ENCODE peak calls at places on chromosomes 7 and 10, in five cellular contexts. R is H1, G is neuronal stem cell, L is IMR-90, F is mesenchymal stem cell. D is an unnamed sample.

GRCh38 chr7:20790273-20790842 is 3.7 kb upstream of the SP8 start:
- DNase-seq in R (no peak), G (no peak), L (no peak), F (no peak), D (no peak)

GRCh38 chr7:27141138-27141537 is 2.3 kb downstream of the HOXA5 start:
- DNase-seq in R (no peak), G (no peak), L (no peak), F (no peak), D (no peak)

GRCh38 chr10:44982114-44982460 is 3.5 kb upstream of the DEPP1 start:
- DNase-seq in R (no peak), G (no peak), L (no peak), F (no peak), D (no peak)

GRCh38 chr7:123674399-123675091 is 18.9 kb downstream of the LMOD2 start:
- DNase-seq in R (no peak), G (no peak), L (peak), F (peak), D (no peak)

GRCh38 chr10:127694580-127695193 is 42.3 kb upstream of the FOXI2 start:
- DNase-seq in R (peak), G (peak), L (no peak), F (no peak), D (peak)

GRCh38 chr7:80783688-80784327 is 135.0 kb downstream of the SEMA3C start:
- DNase-seq in R (no peak), G (no peak), L (peak), F (no peak), D (no peak)

GRCh38 chr10:6136215-6137201 is 47.7 kb downstream of the RBM17 start:
- DNase-seq in R (no peak), G (no peak), L (peak), F (peak), D (no peak)

GRCh38 chr10:114525368-114525949 is 121.2 kb upstream of the AFAP1L2 start:
- DNase-seq in R (no peak), G (no peak), L (no peak), F (peak), D (no peak)

GRCh38 chr7:101848168-101848951 is 30.9 kb downstream of the CUX1 start:
- DNase-seq in R (no peak), G (no peak), L (no peak), F (no peak), D (no peak)

GRCh38 chr10:88392222-88392621 is 190.9 kb downstream of the RNLS start:
- DNase-seq in R (no peak), G (no peak), L (no peak), F (no peak), D (no peak)

GRCh38 chr7:4211261-4211660 is 470.8 kb upstream of the FOXK1 start:
- DNase-seq in R (no peak), G (no peak), L (no peak), F (no peak), D (no peak)

GRCh38 chr10:31980471-31980870 is 51.8 kb upstream of the ARHGAP12 start:
- DNase-seq in R (no peak), G (no peak), L (no peak), F (no peak), D (no peak)

GRCh38 chr10:32961892-32962369 is 3.9 kb upstream of the ITGB1 start:
- DNase-seq in R (no peak), G (no peak), L (peak), F (peak), D (peak)

GRCh38 chr7:77684030-77684429 is 12.2 kb upstream of the RSBN1L start:
- DNase-seq in R (no peak), G (no peak), L (peak), F (peak), D (peak)

GRCh38 chr10:101464518-101465085 is 110.6 kb downstream of the BTRC start:
- DNase-seq in R (no peak), G (no peak), L (no peak), F (no peak), D (no peak)

GRCh38 chr10:87524296-87524695 is 19.6 kb downstream of the MINPP1 start:
- DNase-seq in R (no peak), G (no peak), L (no peak), F (no peak), D (no peak)

GRCh38 chr7:123747089-123747488 is 1.7 kb downstream of the WASL start:
- DNase-seq in R (no peak), G (no peak), L (no peak), F (peak), D (no peak)

GRCh38 chr7:115672024-115672423 is 358.5 kb downstream of the TFEC start:
- DNase-seq in R (no peak), G (no peak), L (peak), F (peak), D (no peak)

GRCh38 chr7:128891942-128892269 is 18.6 kb downstream of the KCP start:
- DNase-seq in R (no peak), G (no peak), L (no peak), F (no peak), D (peak)

DNA sequence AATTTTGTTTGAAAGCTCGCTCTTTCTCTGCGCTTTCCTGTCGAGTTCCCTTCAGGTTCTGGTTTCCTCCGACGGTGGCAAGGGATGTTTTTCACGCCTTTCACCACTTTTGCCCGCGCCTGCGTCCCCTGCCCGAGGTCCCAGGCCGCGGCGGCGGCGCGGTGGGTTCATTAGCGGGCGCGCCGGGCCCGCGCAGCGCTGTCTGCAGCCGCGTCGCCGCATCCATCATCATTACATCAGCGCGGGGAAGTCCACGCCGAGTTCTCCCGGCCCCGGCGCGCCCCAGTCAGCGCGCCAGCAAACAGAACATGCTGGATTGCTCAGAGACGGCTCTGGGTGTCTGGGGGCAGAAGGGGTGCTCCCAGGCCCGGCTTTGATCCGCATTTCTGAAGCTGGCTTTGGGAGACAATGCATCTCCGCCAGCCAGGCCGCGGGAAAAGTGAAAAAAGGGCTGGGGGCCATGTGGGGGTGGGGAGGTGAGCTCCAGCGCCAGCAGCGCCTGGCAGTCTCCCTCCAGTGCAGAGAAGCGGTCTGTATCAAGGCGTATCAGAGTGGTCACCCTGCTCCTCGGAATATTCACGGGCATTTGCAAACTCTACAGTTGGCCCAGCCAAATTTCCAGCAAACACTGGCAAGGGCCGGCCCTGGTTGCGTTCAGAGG is 8.9 kb downstream of the GLI3 start:
- DNase-seq in R (no peak), G (no peak), L (peak), F (peak), D (peak)
- H4K91ac ChIP-seq in R (peak), G (peak), L (no peak), F (no peak), D (peak)

DNA sequence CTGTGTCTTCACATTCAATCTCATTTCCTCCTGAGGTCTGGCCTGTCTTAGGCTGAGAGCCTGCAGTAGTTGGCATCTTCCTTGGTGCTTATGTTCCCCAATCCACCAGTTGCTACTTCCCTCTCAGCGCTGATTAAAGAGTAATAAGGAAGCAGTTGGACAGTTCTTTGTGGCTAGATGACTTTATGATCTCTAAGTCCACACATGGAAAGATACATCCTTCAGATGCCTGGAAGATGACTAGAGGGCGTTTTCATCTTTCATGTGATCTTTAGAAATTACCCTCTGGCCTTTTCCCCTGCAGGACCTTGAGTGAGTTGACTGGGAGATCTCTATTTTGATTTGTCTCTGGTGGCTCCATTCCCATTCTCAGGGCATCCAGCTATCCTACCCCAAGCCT is 204.5 kb downstream of the GRM3 start:
- DNase-seq in R (no peak), G (no peak), L (no peak), F (no peak), D (peak)
- H3K4me3 ChIP-seq in R (no peak), G (no peak), L (no peak), F (no peak), D (no peak)

DNA sequence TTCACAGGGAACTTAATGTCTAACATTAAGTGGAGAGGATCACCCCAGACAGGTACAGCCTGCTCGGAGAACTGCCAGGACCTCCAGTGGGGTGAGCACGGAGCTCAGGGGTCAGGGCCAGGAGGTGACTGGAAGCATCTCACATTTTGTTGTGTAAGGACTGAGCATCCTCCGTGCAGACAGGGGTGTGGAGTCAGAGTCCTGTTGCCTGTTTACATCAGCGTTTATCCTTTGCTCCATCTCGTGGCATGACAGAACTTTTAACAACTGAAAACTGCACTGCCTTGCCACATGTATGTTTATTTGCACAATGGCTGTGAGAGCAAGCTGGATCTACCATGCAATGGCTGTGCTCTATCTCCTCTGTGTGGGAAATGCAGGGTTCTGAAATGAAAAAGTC is 175.4 kb upstream of the AKR1E2 start:
- DNase-seq in R (no peak), G (no peak), L (peak), F (peak), D (no peak)
- H3K23ac ChIP-seq in R (no peak), G (no peak), L (no peak), F (no peak), D (no peak)

DNA sequence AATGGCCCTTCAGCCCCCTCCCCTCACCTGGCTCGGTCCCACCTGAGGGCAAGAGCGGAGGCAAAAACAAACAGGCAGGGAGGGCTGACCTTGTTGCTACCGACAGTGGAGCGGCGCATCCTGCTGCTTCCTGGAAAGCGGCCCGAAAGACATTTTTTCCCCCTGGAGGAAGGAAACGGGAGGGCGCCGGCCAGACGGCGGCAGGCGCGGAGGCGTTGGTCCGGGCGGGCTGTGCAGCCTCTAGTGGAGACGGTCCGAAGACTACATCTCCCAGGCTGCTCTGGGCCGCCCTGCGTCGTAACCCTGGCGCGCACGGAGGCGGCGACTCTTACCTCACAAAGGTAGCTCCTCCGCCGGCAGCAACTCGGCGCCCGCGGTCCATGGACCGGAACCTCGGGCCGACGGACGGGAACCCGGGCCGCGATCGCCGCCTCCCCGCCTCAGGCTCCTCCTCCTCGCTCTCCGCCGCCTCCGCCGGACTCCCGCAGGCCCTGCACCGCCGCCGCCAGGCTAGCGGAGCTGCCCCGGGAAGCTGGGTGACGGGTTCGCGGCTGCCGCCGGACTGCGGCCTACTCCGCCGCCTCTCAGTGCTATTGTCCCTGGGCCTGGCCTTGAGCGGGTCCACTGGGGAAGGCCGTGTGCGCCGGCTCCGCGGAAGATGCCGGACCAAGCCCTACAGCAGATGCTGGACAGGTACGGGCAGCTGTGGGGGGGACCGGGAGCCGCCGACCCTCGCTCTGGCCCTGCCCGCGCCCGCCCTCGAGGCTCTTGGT is at the start of the genes CPEB3 and MARCHF5:
- DNase-seq in R (peak), G (peak), L (peak), F (peak), D (peak)
- H4K91ac ChIP-seq in R (no peak), G (peak), L (peak), F (peak), D (peak)

GRCh38 chr10:131180086-131180485 is 131.4 kb downstream of the TCERG1L start:
- DNase-seq in R (no peak), G (no peak), L (no peak), F (no peak), D (no peak)

GRCh38 chr10:131177431-131178327 is 133.8 kb downstream of the TCERG1L start:
- DNase-seq in R (no peak), G (no peak), L (no peak), F (no peak), D (no peak)

GRCh38 chr10:131178521-131178920 is 133.0 kb downstream of the TCERG1L start:
- DNase-seq in R (no peak), G (no peak), L (no peak), F (no peak), D (no peak)

GRCh38 chr10:131179386-131179785 is 132.1 kb downstream of the TCERG1L start:
- DNase-seq in R (no peak), G (no peak), L (no peak), F (no peak), D (no peak)

DNA sequence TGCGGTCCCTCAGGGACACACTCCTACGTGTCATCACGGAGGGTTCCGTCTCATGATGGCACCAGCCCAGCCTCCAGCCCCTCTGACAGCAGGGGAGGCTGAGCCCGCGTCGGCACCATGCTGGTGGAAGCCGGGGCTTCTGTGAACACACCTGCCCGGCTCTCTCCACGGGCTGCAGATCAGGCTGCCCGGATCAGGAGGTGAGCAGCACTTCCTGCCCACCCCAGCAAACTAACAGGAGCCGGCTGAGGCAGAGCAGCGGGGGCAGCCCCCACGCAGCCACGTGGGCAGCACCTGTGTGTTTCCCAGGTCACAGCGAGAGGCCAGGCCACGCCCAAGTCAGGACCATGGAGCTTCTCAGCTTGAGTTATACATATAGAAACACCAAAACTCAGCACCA is 132.6 kb downstream of the TCERG1L start:
- DNase-seq in R (no peak), G (no peak), L (no peak), F (no peak), D (no peak)
- H3K4me3 ChIP-seq in R (no peak), G (no peak), L (no peak), F (no peak), D (no peak)

DNA sequence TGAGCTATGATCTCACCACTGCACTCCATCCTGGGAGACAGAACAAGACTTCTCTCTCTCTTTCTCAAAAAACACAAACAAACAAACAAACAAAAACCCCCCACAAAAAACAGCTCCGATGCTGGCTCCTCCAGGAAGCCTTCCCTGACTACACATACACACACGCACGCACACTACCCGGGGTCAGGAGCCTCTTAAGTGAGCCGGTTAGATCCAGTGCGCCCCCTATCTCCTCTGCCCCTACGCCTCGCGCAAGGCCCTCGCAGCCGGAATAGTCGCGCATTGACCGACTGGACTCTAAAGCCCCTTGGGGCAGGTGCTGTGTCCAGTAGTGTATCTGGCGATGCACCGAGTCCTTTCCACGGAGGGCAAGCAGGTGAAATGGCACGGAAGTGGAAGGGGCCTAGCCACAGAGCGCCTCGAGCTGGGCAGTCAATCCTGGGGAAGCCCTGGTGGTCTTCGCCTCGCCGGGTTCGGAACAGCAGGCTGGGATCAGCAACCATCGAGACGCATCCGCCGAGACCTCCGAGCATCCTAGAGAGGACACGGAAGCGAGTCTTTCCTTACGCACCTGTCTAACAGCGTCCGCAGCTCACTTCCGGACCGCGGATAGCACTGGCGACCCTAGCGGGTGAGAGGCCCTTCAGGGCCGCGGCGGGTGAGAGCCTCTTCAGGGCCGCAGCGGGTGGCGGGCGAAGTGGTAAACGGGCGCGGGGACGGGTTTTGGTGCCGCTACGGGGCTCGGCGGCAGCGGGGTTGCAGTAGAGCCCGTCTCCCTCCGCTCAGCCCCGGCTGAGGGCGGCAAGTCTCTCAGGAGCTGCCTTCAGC is at the start of gene ZSCAN25:
- DNase-seq in R (peak), G (peak), L (peak), F (peak), D (peak)
- H3K23ac ChIP-seq in R (no peak), G (peak), L (peak), F (peak), D (no peak)

GRCh38 chr7:41821521-41822213 is 118.8 kb upstream of the INHBA start:
- DNase-seq in R (no peak), G (no peak), L (no peak), F (no peak), D (no peak)
- H4K91ac ChIP-seq in R (no peak), G (no peak), L (no peak), F (no peak), D (no peak)